ENCODE peak calls at places on chromosomes 1 and 21, in four cellular contexts. M is Peyer's patch, J is mucosa of descending colon, I is PC-9. Y is an unnamed sample. For H3K4me1, the result is how much of the 10 kb centered on the place peaks cover.

GRCh38 chr1:232218955-232219865 is 410.7 kb downstream of the SIPA1L2 start:
- DNase-seq in M (no peak), J (no peak), I (no peak), Y (no peak)

GRCh38 chr1:184649500-184649899 is 105.2 kb downstream of the EDEM3 start:
- DNase-seq in M (no peak), J (no peak), I (no peak), Y (no peak)

GRCh38 chr1:99456536-99456935 is 189.4 kb upstream of the PALMD start:
- DNase-seq in M (no peak), J (no peak), I (no peak), Y (no peak)

GRCh38 chr1:6502000-6502891 is 10.8 kb upstream of the PLEKHG5 start:
- DNase-seq in M (peak), J (peak), I (no peak), Y (no peak)

GRCh38 chr1:147825586-147825985 is 65.2 kb upstream of the GJA5 start:
- DNase-seq in M (no peak), J (no peak), I (no peak), Y (no peak)

GRCh38 chr1:213615226-213615881 is 372.4 kb upstream of the PROX1 start:
- DNase-seq in M (no peak), J (no peak), I (no peak), Y (no peak)

GRCh38 chr21:15319727-15320126 is 254.9 kb upstream of the NRIP1 start:
- DNase-seq in M (no peak), J (no peak), I (no peak), Y (no peak)

GRCh38 chr1:206685256-206685748 is 597 bp downstream of the MAPKAPK2 start:
- DNase-seq in M (peak), J (peak), I (no peak), Y (peak)

GRCh38 chr1:42956739-42957138 is 1.9 kb downstream of the SLC2A1 start:
- DNase-seq in M (no peak), J (no peak), I (no peak), Y (no peak)

GRCh38 chr1:221708076-221708571 is 33.8 kb downstream of the DUSP10 start:
- DNase-seq in M (peak), J (no peak), I (no peak), Y (peak)

GRCh38 chr1:221644176-221644510 is 97.7 kb downstream of the DUSP10 start:
- DNase-seq in M (no peak), J (no peak), I (no peak), Y (no peak)

GRCh38 chr1:43552813-43553212 is 22.1 kb downstream of the PTPRF start:
- DNase-seq in M (no peak), J (peak), I (no peak), Y (no peak)

GRCh38 chr1:64392109-64392508 is 77.8 kb upstream of the CACHD1 start:
- DNase-seq in M (no peak), J (no peak), I (no peak), Y (no peak)

GRCh38 chr1:212219679-212220463 is 65.3 kb upstream of the PPP2R5A start:
- DNase-seq in M (no peak), J (no peak), I (no peak), Y (no peak)

GRCh38 chr1:210232524-210233215 is at the start of gene SERTAD4:
- DNase-seq in M (no peak), J (no peak), I (peak), Y (no peak)

GRCh38 chr1:113434081-113434873 is 44.0 kb downstream of the MAGI3 start:
- DNase-seq in M (no peak), J (no peak), I (no peak), Y (no peak)

GRCh38 chr1:46244656-46245371 is 2.7 kb upstream of the RAD54L start:
- DNase-seq in M (no peak), J (no peak), I (no peak), Y (no peak)

GRCh38 chr21:34722684-34723300 is 54.0 kb downstream of the CLIC6 start:
- DNase-seq in M (no peak), J (no peak), I (no peak), Y (no peak)

GRCh38 chr21:37670883-37671282 is 245.4 kb downstream of the KCNJ6 start:
- DNase-seq in M (no peak), J (no peak), I (peak), Y (no peak)

GRCh38 chr1:193185861-193186714 is at the start of gene B3GALT2:
- DNase-seq in M (peak), J (no peak), I (no peak), Y (no peak)

GRCh38 chr1:207841907-207842306 is 69.0 kb downstream of the CD34 start:
- DNase-seq in M (no peak), J (no peak), I (no peak), Y (no peak)

GRCh38 chr1:213947200-213947775 is 40.5 kb upstream of the PROX1 start:
- DNase-seq in M (no peak), J (no peak), I (no peak), Y (no peak)

GRCh38 chr1:5514519-5515183 is 477.6 kb downstream of the NPHP4 start:
- DNase-seq in M (peak), J (no peak), I (no peak), Y (peak)

GRCh38 chr1:183871142-183871541 is 66.2 kb downstream of the RGL1 start:
- DNase-seq in M (no peak), J (no peak), I (peak), Y (no peak)

GRCh38 chr1:65174585-65174984 is 26.6 kb downstream of the AK4 start:
- DNase-seq in M (peak), J (no peak), I (peak), Y (no peak)

GRCh38 chr1:94542088-94542671 is 621 bp upstream of the F3 start:
- DNase-seq in M (peak), J (peak), I (no peak), Y (no peak)

GRCh38 chr1:29208462-29208861 is 22.3 kb downstream of the MECR start:
- DNase-seq in M (no peak), J (no peak), I (no peak), Y (no peak)

GRCh38 chr1:173453982-173454381 is 23.2 kb upstream of the PRDX6 start:
- DNase-seq in M (no peak), J (no peak), I (no peak), Y (no peak)

GRCh38 chr21:42366292-42367010 is at the start of gene TFF1:
- DNase-seq in M (peak), J (peak), I (peak), Y (no peak)

GRCh38 chr1:37944091-37944763 is 2.6 kb downstream of the INPP5B start:
- DNase-seq in M (no peak), J (no peak), I (no peak), Y (no peak)

GRCh38 chr1:82491301-82491986 is 690.7 kb downstream of the ADGRL2 start:
- DNase-seq in M (no peak), J (no peak), I (no peak), Y (no peak)

GRCh38 chr1:207565546-207566468 is 69.8 kb downstream of the CR1 start:
- DNase-seq in M (no peak), J (no peak), I (no peak), Y (no peak)

GRCh38 chr1:219757890-219758289 is 145.0 kb upstream of the ZC3H11B start:
- DNase-seq in M (no peak), J (no peak), I (no peak), Y (no peak)

GRCh38 chr1:70907563-70908310 is 139.9 kb downstream of the PTGER3 start:
- DNase-seq in M (no peak), J (no peak), I (no peak), Y (no peak)

GRCh38 chr1:168920456-168921094 is 185.9 kb upstream of the ATP1B1 start:
- DNase-seq in M (no peak), J (no peak), I (peak), Y (no peak)

GRCh38 chr1:78006491-78006890 is 1.8 kb downstream of the DNAJB4 start:
- DNase-seq in M (no peak), J (no peak), I (no peak), Y (no peak)

GRCh38 chr21:43866659-43867331 is 1.8 kb downstream of the AGPAT3 start:
- DNase-seq in M (peak), J (peak), I (no peak), Y (peak)

DNA sequence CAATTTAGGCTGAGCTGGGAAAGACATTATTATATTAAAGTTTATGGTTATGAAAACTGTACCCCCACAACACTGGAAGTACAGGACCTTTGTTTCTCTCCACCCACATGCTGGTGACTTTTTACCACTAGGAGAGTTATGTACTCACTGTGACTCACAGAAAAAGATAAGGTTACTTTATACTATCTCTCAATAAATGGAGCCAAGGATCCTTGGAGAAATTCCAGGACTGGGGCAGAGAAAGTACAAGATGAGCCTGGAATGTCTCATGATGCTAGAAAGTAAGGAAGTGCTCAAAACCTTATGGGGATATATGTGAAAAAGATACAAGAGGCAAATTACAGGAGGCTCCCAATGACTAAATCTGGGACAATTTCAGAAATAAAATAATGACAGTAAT is 63.9 kb upstream of the C1orf105 start:
- DNase-seq in M (peak), J (no peak), I (no peak), Y (no peak)
- H3K4me1 ChIP-seq in M (under half), J (under half), I (half or more), Y (under half)

GRCh38 chr1:26538480-26539412 is 9.2 kb downstream of the RPS6KA1 start:
- DNase-seq in M (peak), J (no peak), I (no peak), Y (peak)

GRCh38 chr1:26535201-26535600 is 5.6 kb downstream of the RPS6KA1 start:
- DNase-seq in M (peak), J (no peak), I (no peak), Y (no peak)

GRCh38 chr1:26537951-26538352 is 8.4 kb downstream of the RPS6KA1 start:
- DNase-seq in M (peak), J (no peak), I (peak), Y (no peak)

GRCh38 chr1:26536081-26536480 is 6.5 kb downstream of the RPS6KA1 start:
- DNase-seq in M (no peak), J (no peak), I (no peak), Y (no peak)

DNA sequence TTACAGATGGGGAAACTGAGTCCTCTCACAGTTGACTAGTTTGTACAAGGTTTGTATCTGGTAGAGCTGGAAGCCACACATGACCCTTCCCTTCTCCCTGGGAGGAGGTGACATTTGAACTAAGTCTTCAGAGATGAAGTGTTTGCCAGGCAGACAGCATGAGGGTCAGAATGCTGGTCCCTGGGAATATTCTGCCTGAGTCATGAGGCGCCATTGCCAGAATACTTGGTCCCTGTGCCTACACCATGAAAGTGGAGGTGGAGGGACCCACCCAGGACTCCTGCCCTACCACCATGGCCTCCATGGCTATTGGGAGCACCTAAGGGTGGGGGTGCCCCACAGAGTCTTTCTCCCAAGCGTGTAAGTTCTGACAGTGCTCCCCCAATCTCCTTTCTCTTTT is 7.0 kb downstream of the RPS6KA1 start:
- DNase-seq in M (no peak), J (no peak), I (no peak), Y (no peak)
- H3K4me1 ChIP-seq in M (under half), J (under half), I (under half), Y (under half)

GRCh38 chr1:53279556-53280160 is 41.3 kb upstream of the MAGOH start:
- DNase-seq in M (no peak), J (no peak), I (no peak), Y (no peak)
- H3K4me1 ChIP-seq in M (under half), J (under half), I (under half), Y (under half)

GRCh38 chr1:56065729-56066128 is 513.6 kb downstream of the PLPP3 start:
- DNase-seq in M (no peak), J (no peak), I (no peak), Y (no peak)

GRCh38 chr1:56071351-56071750 is 508.0 kb downstream of the PLPP3 start:
- DNase-seq in M (no peak), J (no peak), I (no peak), Y (no peak)

GRCh38 chr1:56070601-56071000 is 508.8 kb downstream of the PLPP3 start:
- DNase-seq in M (no peak), J (no peak), I (no peak), Y (no peak)

GRCh38 chr1:56068210-56068609 is 511.2 kb downstream of the PLPP3 start:
- DNase-seq in M (no peak), J (no peak), I (no peak), Y (no peak)

GRCh38 chr1:56068908-56069307 is 510.5 kb downstream of the PLPP3 start:
- DNase-seq in M (no peak), J (no peak), I (no peak), Y (no peak)
- H3K4me1 ChIP-seq in M (under half), J (under half), I (under half), Y (under half)

Y was measured in effector memory CD4-positive, alpha-beta T cell.